ENCODE peak calls at places on chromosomes 6 and 20, in four cellular contexts. G is endodermal cell, A is GM23338, L is cardiac muscle cell. S is an unnamed sample.

GRCh38 chr20:568097-568864 is 24.7 kb upstream of the CSNK2A1 start:
- DNase-seq in G (no peak), A (no peak), L (peak), S (no peak)

GRCh38 chr20:60630609-60631008 is 621.5 kb upstream of the CDH4 start:
- DNase-seq in G (peak), A (no peak), L (no peak), S (no peak)

GRCh38 chr20:33910529-33911327 is 83.0 kb upstream of the RALY start:
- DNase-seq in L (no peak), G (no peak), A (no peak), S (no peak)

GRCh38 chr6:47669684-47670515 is 28.5 kb upstream of the ADGRF4 start:
- DNase-seq in G (peak), A (peak), L (peak), S (no peak)

GRCh38 chr6:147909645-147910044 is 401.2 kb downstream of the SAMD5 start:
- DNase-seq in G (no peak), L (no peak), A (no peak), S (no peak)

GRCh38 chr6:35044771-35045275 is 96.3 kb downstream of the TCP11 start:
- DNase-seq in L (no peak), G (peak), A (no peak), S (no peak)

GRCh38 chr6:63759605-63760004 is 124.0 kb downstream of the PHF3 start:
- DNase-seq in L (no peak), G (no peak), A (no peak), S (no peak)

GRCh38 chr20:55057779-55058415 is 582.5 kb downstream of the DOK5 start:
- DNase-seq in L (peak), G (peak), A (no peak), S (no peak)

GRCh38 chr6:21219856-21220255 is 373.7 kb upstream of the SOX4 start:
- DNase-seq in A (no peak), G (no peak), L (no peak), S (no peak)

GRCh38 chr6:39517763-39518162 is 195.3 kb upstream of the KCNK16 start:
- DNase-seq in L (no peak), A (no peak), G (no peak), S (no peak)

GRCh38 chr20:35742741-35743523 is 872 bp upstream of the RBM39 start:
- DNase-seq in A (peak), G (peak), L (peak), S (no peak)

GRCh38 chr6:37320649-37321048 is 33.1 kb upstream of the RNF8 start:
- DNase-seq in A (no peak), L (peak), G (no peak), S (no peak)

GRCh38 chr6:72788188-72788587 is 166.3 kb downstream of the KCNQ5 start:
- DNase-seq in G (no peak), A (no peak), L (no peak), S (no peak)

GRCh38 chr20:1631309-1632227 is 11.8 kb upstream of the SIRPB1 start:
- DNase-seq in G (no peak), L (no peak), A (peak), S (no peak)

GRCh38 chr6:150078788-150079187 is 9.9 kb upstream of the ULBP3 start:
- DNase-seq in G (no peak), A (no peak), L (no peak), S (no peak)

GRCh38 chr6:150598401-150598800 is 1.3 kb upstream of the PLEKHG1 start:
- DNase-seq in G (no peak), L (no peak), A (no peak), S (no peak)

GRCh38 chr20:4957939-4958362 is 43.4 kb downstream of the SLC23A2 start:
- DNase-seq in L (no peak), A (no peak), G (no peak), S (no peak)

GRCh38 chr6:27078734-27079357 is 168.7 kb upstream of the PRSS16 start:
- DNase-seq in L (peak), A (peak), G (peak), S (peak)

GRCh38 chr6:12637960-12638641 is 78.5 kb upstream of the PHACTR1 start:
- DNase-seq in A (peak), G (peak), L (peak), S (no peak)

GRCh38 chr6:87724994-87725811 is 23.2 kb upstream of the AKIRIN2 start:
- DNase-seq in L (no peak), G (no peak), A (no peak), S (no peak)

GRCh38 chr6:48080227-48081009 is 30.6 kb downstream of the PTCHD4 start:
- DNase-seq in G (no peak), A (no peak), L (no peak), S (no peak)

DNA sequence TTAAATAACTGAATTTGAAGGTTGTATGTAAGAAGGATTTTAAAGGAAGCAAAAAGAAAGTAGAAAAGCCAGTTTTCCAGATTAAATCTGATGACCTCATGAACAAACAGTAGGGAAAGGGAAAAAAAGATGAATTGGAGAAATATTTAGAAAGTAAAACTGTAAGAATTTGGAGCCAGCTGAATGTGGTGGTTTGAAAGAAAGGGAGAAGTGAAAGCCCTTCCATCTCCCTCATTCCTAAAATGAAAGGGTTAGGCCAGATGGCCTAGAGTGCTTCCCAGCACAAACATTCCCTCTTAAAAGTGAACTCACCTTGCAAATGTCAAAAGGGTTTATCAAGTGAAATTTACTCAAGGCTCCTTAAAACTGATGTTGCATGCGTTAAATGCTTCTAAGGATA is 139.3 kb upstream of the COL21A1 start:
- DNase-seq in G (no peak), L (no peak), A (no peak), S (no peak)
- H3K27ac ChIP-seq in G (no peak), L (no peak), A (no peak), S (no peak)

GRCh38 chr6:155171747-155172191 is 92.0 kb upstream of the CLDN20 start:
- DNase-seq in G (peak), A (no peak), L (no peak), S (no peak)

GRCh38 chr6:155174576-155175174 is 89.1 kb upstream of the CLDN20 start:
- DNase-seq in A (peak), L (peak), G (peak), S (peak)

GRCh38 chr6:155171109-155171746 is 92.6 kb upstream of the CLDN20 start:
- DNase-seq in G (peak), A (no peak), L (no peak), S (no peak)

GRCh38 chr6:155165029-155165710 is 98.6 kb upstream of the CLDN20 start:
- DNase-seq in L (no peak), A (no peak), G (peak), S (no peak)

DNA sequence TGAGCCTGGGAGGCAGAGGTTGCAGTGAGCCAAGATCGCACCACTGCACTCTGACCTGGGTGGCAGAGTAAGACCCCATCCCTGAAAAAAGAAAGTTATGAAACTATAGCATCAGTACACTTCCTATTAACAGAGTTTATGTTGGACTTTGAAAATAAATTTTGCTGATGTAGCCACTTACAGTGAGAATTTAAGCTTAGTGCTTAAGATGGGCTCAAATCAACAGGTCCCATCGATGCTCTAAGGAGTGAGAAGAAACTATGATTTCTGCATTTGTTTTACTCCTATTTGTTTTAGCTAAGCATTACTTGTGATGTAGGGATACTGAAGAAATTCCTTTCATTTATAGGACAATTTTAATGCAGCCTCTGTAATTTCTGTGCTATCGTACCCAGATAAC is 93.3 kb upstream of the CLDN20 start:
- DNase-seq in L (no peak), G (no peak), A (no peak), S (no peak)
- H3K27ac ChIP-seq in L (no peak), G (no peak), A (no peak), S (no peak)

GRCh38 chr6:166554316-166554715 is 32.2 kb downstream of the RAMACL start:
- DNase-seq in G (peak), L (no peak), A (no peak), S (no peak)
- H3K27ac ChIP-seq in G (peak), L (no peak), A (no peak), S (no peak)

GRCh38 chr20:53597085-53597482 is 3.4 kb upstream of the ZNF217 start:
- DNase-seq in G (peak), L (no peak), A (no peak), S (no peak)
- H3K27ac ChIP-seq in G (no peak), L (peak), A (peak), S (no peak)

DNA sequence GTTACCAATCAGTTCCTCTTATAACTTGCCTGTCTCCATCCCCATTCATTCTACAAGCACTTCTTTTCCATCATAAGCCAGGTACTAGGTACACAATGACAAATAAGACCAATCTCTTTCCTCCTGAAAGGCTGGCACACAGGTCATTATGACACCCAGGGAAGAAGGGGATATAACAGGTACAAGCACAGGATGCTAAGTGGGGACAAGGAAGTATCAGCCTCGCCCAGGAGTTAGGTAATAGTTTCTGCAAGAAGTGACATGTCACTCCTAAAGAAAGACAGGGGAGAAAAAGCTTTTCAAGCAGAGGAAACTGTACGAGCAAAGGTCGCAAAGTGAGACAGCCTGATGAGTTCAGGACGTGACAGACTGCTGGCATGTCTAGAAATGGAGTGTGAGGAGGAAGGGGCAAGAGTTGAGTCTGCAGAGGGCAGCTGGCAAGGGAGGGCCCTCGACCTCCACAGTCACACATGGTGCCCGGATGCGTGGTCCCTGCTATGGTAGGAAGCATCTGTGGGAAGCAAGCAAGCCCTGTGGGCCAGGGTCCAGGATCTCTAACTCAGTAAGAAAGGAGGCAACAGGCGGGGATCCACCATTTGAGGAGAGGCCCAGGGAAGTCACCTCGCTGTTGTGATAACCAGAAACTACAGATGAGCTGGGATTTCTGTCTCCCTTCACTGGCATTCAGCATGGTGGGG is 40.4 kb downstream of the GPLD1 start:
- DNase-seq in G (no peak), L (no peak), A (no peak), S (no peak)
- H3K27ac ChIP-seq in G (no peak), L (no peak), A (no peak), S (no peak)

GRCh38 chr6:139972116-139972515 is 597.7 kb upstream of the CITED2 start:
- DNase-seq in A (no peak), G (no peak), L (no peak), S (no peak)

GRCh38 chr6:139970591-139970991 is 596.1 kb upstream of the CITED2 start:
- DNase-seq in G (no peak), L (no peak), A (no peak), S (no peak)

GRCh38 chr6:139964737-139965136 is 590.3 kb upstream of the CITED2 start:
- DNase-seq in L (no peak), G (no peak), A (no peak), S (no peak)

GRCh38 chr6:139965393-139965792 is 590.9 kb upstream of the CITED2 start:
- DNase-seq in G (no peak), L (no peak), A (peak), S (no peak)

GRCh38 chr6:139967497-139967896 is 593.0 kb upstream of the CITED2 start:
- DNase-seq in A (no peak), G (no peak), L (no peak), S (no peak)
- H3K27ac ChIP-seq in A (no peak), G (no peak), L (no peak), S (no peak)

GRCh38 chr20:38985060-38985459 is 22.9 kb downstream of the DHX35 start:
- DNase-seq in A (no peak), G (no peak), L (no peak), S (no peak)

GRCh38 chr20:38990728-38991127 is 28.6 kb downstream of the DHX35 start:
- DNase-seq in A (no peak), G (no peak), L (no peak), S (no peak)

GRCh38 chr20:38987777-38988176 is 25.6 kb downstream of the DHX35 start:
- DNase-seq in A (peak), L (no peak), G (no peak), S (no peak)

GRCh38 chr20:38985603-38986170 is 23.5 kb downstream of the DHX35 start:
- DNase-seq in G (no peak), A (no peak), L (no peak), S (no peak)

DNA sequence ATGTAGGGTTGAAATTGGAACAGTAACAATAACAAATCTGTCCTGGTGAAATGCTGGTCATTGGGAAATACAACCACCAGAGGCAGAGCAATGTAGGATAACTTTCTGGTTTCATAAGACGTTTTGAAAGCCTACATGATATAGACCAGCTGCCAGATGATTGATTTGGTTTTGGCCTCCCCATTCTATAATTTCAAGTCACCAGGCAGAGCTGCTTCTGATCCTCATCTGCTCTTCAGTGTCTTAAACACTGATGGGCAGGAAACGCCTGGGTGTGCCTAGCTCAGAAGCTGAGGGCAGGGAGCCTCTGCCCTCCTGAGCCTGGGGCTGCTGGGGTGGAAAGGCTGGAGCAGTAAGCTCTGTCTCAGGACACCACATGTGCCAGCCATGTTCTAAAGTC is 24.5 kb downstream of the DHX35 start:
- DNase-seq in G (no peak), A (no peak), L (no peak), S (no peak)
- H3K27ac ChIP-seq in G (no peak), A (no peak), L (no peak), S (no peak)

GRCh38 chr6:159602370-159603185 is 90.5 kb downstream of the SOD2 start:
- DNase-seq in A (no peak), G (no peak), L (no peak), S (no peak)
- H3K27ac ChIP-seq in A (no peak), G (no peak), L (no peak), S (no peak)

GRCh38 chr6:125924697-125925358 is 31.7 kb upstream of the HINT3 start:
- DNase-seq in L (no peak), A (no peak), G (no peak), S (no peak)

GRCh38 chr6:125924169-125924568 is 32.4 kb upstream of the HINT3 start:
- DNase-seq in G (no peak), L (no peak), A (no peak), S (no peak)

GRCh38 chr6:125919618-125920017 is 37.0 kb upstream of the HINT3 start:
- DNase-seq in L (no peak), G (no peak), A (no peak), S (no peak)

GRCh38 chr6:125923371-125923877 is 33.1 kb upstream of the HINT3 start:
- DNase-seq in A (no peak), L (no peak), G (no peak), S (no peak)

DNA sequence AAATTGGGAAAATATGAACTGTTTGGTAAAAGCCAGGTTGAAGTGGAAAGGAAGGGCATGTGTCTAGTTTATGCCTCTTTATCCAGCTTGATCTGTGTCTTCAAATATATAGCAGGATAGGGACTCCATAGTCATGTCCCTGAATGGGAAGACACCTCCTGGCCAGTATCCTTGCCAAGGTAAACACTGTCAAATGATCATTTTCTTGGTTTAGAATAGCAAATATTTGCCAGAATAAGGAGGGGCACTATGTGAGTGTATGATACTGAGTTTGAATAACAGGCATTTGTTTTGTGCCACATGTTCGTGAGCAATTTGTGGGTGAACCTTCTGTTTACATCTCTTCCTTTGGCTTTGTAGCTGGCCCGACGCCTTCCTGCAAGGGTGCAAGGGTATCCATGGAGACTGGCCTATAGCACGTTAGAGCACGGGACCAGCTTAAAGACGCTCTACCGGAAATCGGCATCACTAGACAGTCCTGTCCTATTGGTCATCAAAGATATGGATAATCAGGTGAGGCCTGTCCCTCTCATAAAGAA is 34.2 kb upstream of the HINT3 start:
- DNase-seq in G (no peak), A (no peak), L (no peak), S (no peak)
- H3K27ac ChIP-seq in G (no peak), A (no peak), L (no peak), S (no peak)